ENCODE peak calls at places on chromosomes 7 and 10, in five cellular contexts. R is pancreas, V is choroid plexus epithelial cell, F is cardiac fibroblast, L is HFF-Myc. I is an unnamed sample.

GRCh38 chr10:4310153-4310552 is 515.9 kb upstream of the AKR1E2 start:
- DNase-seq in R (no peak), L (no peak), V (no peak), F (no peak), I (no peak)

GRCh38 chr7:34939175-34939574 is 98.1 kb downstream of the DPY19L1 start:
- DNase-seq in F (peak), V (peak), L (no peak), R (no peak), I (peak)

GRCh38 chr10:124561206-124561605 is 99.6 kb downstream of the LHPP start:
- DNase-seq in L (no peak), V (no peak), R (no peak), F (no peak), I (no peak)

GRCh38 chr10:99329238-99329890 is at the start of gene CNNM1:
- DNase-seq in F (peak), V (no peak), L (no peak), R (peak), I (peak)

GRCh38 chr7:115145512-115145911 is 223.6 kb downstream of the MDFIC start:
- DNase-seq in F (peak), V (peak), R (no peak), L (no peak), I (peak)

GRCh38 chr10:61313460-61313859 is 139.7 kb downstream of the TMEM26 start:
- DNase-seq in R (no peak), V (peak), L (no peak), F (no peak), I (peak)

GRCh38 chr10:122147731-122148130 is 123.4 kb upstream of the BTBD16 start:
- DNase-seq in L (no peak), R (no peak), V (no peak), F (no peak), I (peak)

GRCh38 chr10:77432398-77432797 is 205.2 kb downstream of the KCNMA1 start:
- DNase-seq in L (no peak), F (no peak), R (no peak), V (no peak), I (no peak)

GRCh38 chr7:102284891-102285540 is 1.7 kb upstream of the SH2B2 start:
- DNase-seq in V (no peak), L (no peak), F (no peak), R (peak), I (no peak)

GRCh38 chr7:100710452-100710851 is 4.5 kb downstream of the POP7 start:
- DNase-seq in L (no peak), V (no peak), R (no peak), F (no peak), I (no peak)

GRCh38 chr7:2613113-2613925 is 18.5 kb upstream of the TTYH3 start:
- DNase-seq in F (no peak), R (no peak), L (no peak), V (no peak), I (no peak)

GRCh38 chr7:77995717-77996116 is 197.1 kb downstream of the PHTF2 start:
- DNase-seq in F (no peak), L (no peak), V (peak), R (no peak), I (no peak)

DNA sequence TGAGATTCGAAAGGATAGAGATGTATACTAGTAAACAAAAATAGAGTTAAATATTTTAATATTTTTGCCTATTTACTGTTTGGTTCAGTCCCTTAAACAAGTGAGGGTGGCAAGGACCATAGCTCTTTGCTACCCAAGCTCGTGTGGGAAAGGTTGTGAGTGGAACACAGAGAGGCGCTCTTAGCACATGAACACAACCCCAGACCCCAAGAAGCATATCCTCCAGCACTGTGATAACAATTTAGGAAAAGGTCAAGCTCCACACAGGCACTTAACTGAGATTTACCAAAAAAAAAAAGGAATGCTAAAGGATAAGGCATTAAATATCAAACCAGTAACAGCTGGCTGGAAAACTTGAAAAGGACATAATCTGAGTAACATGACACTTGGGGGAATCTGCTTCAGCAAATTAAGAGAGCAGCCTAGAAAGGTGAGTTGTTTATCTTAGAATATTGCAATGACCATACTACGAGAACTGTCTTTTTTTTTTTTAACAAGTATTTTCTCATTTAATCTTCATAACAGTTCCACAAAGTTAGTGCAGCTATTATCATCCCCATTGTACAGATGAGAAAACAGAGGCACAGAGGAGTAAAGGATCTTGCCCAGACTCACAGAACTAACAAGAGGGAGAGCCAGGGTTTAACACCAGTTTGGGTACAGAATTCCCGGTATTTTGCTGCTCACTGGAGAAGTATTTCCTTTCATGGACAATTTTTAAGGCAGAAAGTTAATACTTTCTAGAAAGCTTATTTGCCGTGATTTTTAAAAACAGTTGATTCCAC is 303.5 kb upstream of the AOAH start:
- DNase-seq in V (no peak), L (no peak), R (no peak), F (no peak), I (no peak)
- TF ChIP-seq CTCF in V (no peak), L (no peak), R (no peak), F (no peak), I (no peak)

DNA sequence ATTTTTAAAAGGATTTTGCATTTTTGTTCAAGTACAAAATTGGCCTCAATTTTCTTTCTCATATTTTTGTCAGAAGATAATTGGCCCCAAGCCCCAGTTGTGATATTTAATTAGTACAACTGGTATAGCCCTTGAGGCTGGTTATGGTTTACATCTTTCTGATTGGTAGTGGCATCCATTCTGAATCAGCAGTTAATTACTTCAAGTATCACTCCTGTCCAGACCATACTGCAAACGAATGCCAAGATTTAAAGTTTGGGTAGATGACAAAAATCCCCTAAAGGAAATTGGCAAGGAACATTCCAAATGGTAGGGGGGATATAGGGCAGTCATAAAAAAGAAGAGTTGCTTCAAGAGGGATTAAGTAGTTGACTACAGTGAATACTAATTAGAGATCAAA is 23.1 kb downstream of the MYPN start:
- DNase-seq in L (no peak), R (no peak), F (no peak), V (no peak), I (no peak)
- H3K4me3 ChIP-seq in L (no peak), R (no peak), F (no peak), V (no peak), I (no peak)

GRCh38 chr10:127908106-127908957 is 1.4 kb downstream of the PTPRE start:
- DNase-seq in R (no peak), F (peak), V (peak), L (peak), I (peak)
- TF ChIP-seq CTCF in R (no peak), F (no peak), V (no peak), L (no peak), I (no peak)

DNA sequence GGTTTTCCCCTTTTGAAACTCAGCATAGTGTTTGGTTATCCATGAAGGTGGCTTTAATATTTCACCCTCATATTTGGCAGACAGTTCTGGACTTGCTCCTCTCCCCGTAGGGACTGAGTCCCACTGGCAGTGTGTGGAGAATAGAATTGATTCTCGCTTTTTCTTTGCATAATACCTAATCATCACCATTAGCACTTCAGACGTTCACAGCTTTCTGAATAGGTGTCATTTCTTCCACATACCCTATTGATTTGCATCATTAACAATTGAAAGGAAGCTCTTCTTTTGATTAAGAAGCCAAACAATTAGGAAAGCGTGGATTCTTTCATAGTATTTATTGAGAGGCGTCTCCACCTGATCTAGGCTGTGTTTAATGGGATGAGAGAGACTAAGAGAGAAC is 250.1 kb upstream of the C7orf33 start:
- DNase-seq in L (no peak), R (no peak), V (no peak), F (no peak), I (no peak)
- H3K4me3 ChIP-seq in L (no peak), R (no peak), V (no peak), F (no peak), I (no peak)

GRCh38 chr10:18577823-18578685 is 73.3 kb downstream of the NSUN6 start:
- DNase-seq in R (no peak), L (no peak), V (no peak), F (no peak), I (no peak)

GRCh38 chr10:18582803-18583202 is 68.6 kb downstream of the NSUN6 start:
- DNase-seq in L (no peak), R (no peak), V (peak), F (peak), I (no peak)

DNA sequence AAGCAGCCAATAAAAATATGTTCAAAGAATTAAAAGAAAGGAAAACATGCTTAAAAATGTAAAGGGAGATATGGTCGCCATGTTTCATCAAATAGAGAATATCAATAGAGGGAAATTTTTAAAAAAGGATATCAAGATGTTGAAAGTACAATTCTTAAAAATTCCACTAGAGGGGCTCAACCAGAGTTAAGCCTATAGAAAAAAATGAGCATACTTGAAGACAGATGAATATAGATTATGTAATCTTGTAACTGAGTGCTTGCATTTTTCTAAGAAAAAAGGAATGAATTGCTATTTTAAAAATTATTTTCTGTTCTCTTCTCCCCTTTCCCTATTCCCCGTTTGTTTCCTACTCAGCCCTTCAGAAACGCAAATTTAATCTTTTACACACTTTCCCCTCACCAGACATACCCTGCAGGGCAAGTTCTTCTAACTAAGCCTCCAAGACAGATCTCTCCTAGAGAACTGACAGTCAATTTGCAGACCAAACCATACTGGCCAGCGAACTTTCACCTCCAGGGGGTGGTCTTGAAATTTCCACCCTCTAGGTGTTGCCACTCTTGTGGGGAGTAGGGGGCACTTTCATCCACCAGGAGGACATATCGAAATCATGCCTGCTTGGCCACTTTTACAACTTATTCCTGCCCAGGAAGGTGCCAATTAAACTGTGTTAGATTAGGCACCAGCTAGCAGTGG is 67.7 kb downstream of the NSUN6 start:
- DNase-seq in L (no peak), V (peak), R (no peak), F (peak), I (no peak)
- TF ChIP-seq CTCF in L (peak), V (peak), R (no peak), F (peak), I (no peak)

GRCh38 chr7:123415625-123416024 is 118.8 kb downstream of the IQUB start:
- DNase-seq in F (no peak), R (no peak), L (no peak), V (no peak), I (no peak)
- H3K4me3 ChIP-seq in F (no peak), R (no peak), L (no peak), V (no peak), I (no peak)